ENCODE peak calls at places on chromosome 3, in seven cellular contexts. One of them, this sample, is unnamed.

GRCh38 chr3:66565301-66565700 is 64.5 kb upstream of the LRIG1 start:
- DNase-seq in heart left ventricle: no peak
- DNase-seq in upper lobe of left lung: no peak
- DNase-seq in esophagus squamous epithelium: no peak
- DNase-seq in endothelial cell of umbilical vein: no peak
- DNase-seq in sigmoid colon: no peak
- DNase-seq in breast epithelium: no peak
- DNase-seq in this sample: no peak

GRCh38 chr3:139541156-139541897 is 1.8 kb upstream of the RBP1 start:
- DNase-seq in breast epithelium: no peak
- DNase-seq in sigmoid colon: no peak
- DNase-seq in endothelial cell of umbilical vein: no peak
- DNase-seq in upper lobe of left lung: no peak
- DNase-seq in heart left ventricle: no peak
- DNase-seq in esophagus squamous epithelium: no peak
- DNase-seq in this sample: no peak

GRCh38 chr3:193452338-193452737 is 73.8 kb upstream of the ATP13A5 start:
- DNase-seq in endothelial cell of umbilical vein: peak; percentile 4
- DNase-seq in breast epithelium: no peak
- DNase-seq in heart left ventricle: no peak
- DNase-seq in sigmoid colon: no peak
- DNase-seq in upper lobe of left lung: no peak
- DNase-seq in esophagus squamous epithelium: no peak
- DNase-seq in this sample: no peak

GRCh38 chr3:13332740-13333139 is 87.4 kb downstream of the NUP210 start:
- DNase-seq in heart left ventricle: no peak
- DNase-seq in breast epithelium: no peak
- DNase-seq in esophagus squamous epithelium: no peak
- DNase-seq in endothelial cell of umbilical vein: no peak
- DNase-seq in sigmoid colon: no peak
- DNase-seq in upper lobe of left lung: no peak
- DNase-seq in this sample: no peak

GRCh38 chr3:162525052-162525451 is 1028.4 kb downstream of the OTOL1 start:
- DNase-seq in endothelial cell of umbilical vein: no peak
- DNase-seq in sigmoid colon: peak; percentile 67
- DNase-seq in breast epithelium: no peak
- DNase-seq in esophagus squamous epithelium: no peak
- DNase-seq in heart left ventricle: no peak
- DNase-seq in upper lobe of left lung: no peak
- DNase-seq in this sample: no peak

GRCh38 chr3:132288357-132288756 is 28.9 kb upstream of the ACP3 start:
- DNase-seq in endothelial cell of umbilical vein: no peak
- DNase-seq in heart left ventricle: no peak
- DNase-seq in breast epithelium: no peak
- DNase-seq in upper lobe of left lung: no peak
- DNase-seq in esophagus squamous epithelium: no peak
- DNase-seq in sigmoid colon: no peak
- DNase-seq in this sample: no peak

GRCh38 chr3:130850044-130850797 is 43.7 kb upstream of the ATP2C1 start:
- DNase-seq in breast epithelium: no peak
- DNase-seq in esophagus squamous epithelium: no peak
- DNase-seq in upper lobe of left lung: no peak
- DNase-seq in heart left ventricle: peak; percentile 35
- DNase-seq in endothelial cell of umbilical vein: no peak
- DNase-seq in sigmoid colon: no peak
- DNase-seq in this sample: no peak

GRCh38 chr3:177811111-177811510 is 613.8 kb upstream of the TBL1XR1 start:
- DNase-seq in heart left ventricle: no peak
- DNase-seq in breast epithelium: no peak
- DNase-seq in esophagus squamous epithelium: no peak
- DNase-seq in endothelial cell of umbilical vein: no peak
- DNase-seq in sigmoid colon: no peak
- DNase-seq in upper lobe of left lung: no peak
- DNase-seq in this sample: no peak

GRCh38 chr3:100737334-100737733 is 28.0 kb downstream of the TFG start:
- DNase-seq in esophagus squamous epithelium: no peak
- DNase-seq in upper lobe of left lung: no peak
- DNase-seq in sigmoid colon: no peak
- DNase-seq in breast epithelium: no peak
- DNase-seq in heart left ventricle: no peak
- DNase-seq in endothelial cell of umbilical vein: peak; percentile 48
- DNase-seq in this sample: no peak

GRCh38 chr3:140736863-140737460 is 59.1 kb downstream of the TRIM42 start:
- DNase-seq in sigmoid colon: no peak
- DNase-seq in breast epithelium: no peak
- DNase-seq in upper lobe of left lung: no peak
- DNase-seq in esophagus squamous epithelium: no peak
- DNase-seq in heart left ventricle: peak; percentile 25
- DNase-seq in endothelial cell of umbilical vein: peak; percentile 34
- DNase-seq in this sample: no peak

GRCh38 chr3:4732974-4733373 is 239.8 kb downstream of the ITPR1 start:
- DNase-seq in upper lobe of left lung: no peak
- DNase-seq in sigmoid colon: no peak
- DNase-seq in esophagus squamous epithelium: no peak
- DNase-seq in breast epithelium: peak; percentile 13
- DNase-seq in heart left ventricle: no peak
- DNase-seq in endothelial cell of umbilical vein: no peak
- DNase-seq in this sample: no peak

GRCh38 chr3:4738737-4739274 is 240.4 kb upstream of the BHLHE40 start:
- DNase-seq in sigmoid colon: no peak
- DNase-seq in esophagus squamous epithelium: no peak
- DNase-seq in heart left ventricle: no peak
- DNase-seq in breast epithelium: no peak
- DNase-seq in endothelial cell of umbilical vein: no peak
- DNase-seq in upper lobe of left lung: peak; percentile 39
- DNase-seq in this sample: no peak

GRCh38 chr3:4734454-4734853 is 241.3 kb downstream of the ITPR1 start:
- DNase-seq in esophagus squamous epithelium: no peak
- DNase-seq in sigmoid colon: no peak
- DNase-seq in breast epithelium: no peak
- DNase-seq in endothelial cell of umbilical vein: no peak
- DNase-seq in heart left ventricle: no peak
- DNase-seq in upper lobe of left lung: no peak
- DNase-seq in this sample: no peak

GRCh38 chr3:4736284-4736861 is 242.9 kb upstream of the BHLHE40 start:
- DNase-seq in heart left ventricle: peak; percentile 60
- DNase-seq in esophagus squamous epithelium: no peak
- DNase-seq in upper lobe of left lung: peak; percentile 42
- DNase-seq in breast epithelium: peak; percentile 94
- DNase-seq in sigmoid colon: no peak
- DNase-seq in endothelial cell of umbilical vein: peak; percentile 79
- DNase-seq in this sample: no peak

DNA sequence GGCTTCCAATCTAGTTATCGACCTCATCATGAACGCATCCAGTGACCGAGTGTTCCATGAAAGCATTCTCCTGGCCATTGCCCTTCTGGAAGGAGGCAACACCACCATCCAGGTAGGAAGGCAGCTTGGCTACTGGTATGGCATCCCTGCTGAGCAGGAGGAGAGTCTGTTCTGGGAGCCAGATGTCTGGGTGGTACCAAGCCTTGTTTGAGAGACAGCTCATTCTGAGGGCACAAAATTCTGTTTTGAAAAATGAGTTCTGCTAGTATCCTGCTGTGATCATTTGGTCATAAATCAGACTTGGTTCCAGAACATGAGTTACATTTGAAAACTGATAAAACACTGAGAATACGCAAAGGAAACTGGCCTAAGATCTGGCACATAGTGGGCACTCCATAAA is 242.1 kb downstream of the ITPR1 start:
- DNase-seq in esophagus squamous epithelium: no peak
- DNase-seq in endothelial cell of umbilical vein: no peak
- DNase-seq in breast epithelium: no peak
- DNase-seq in heart left ventricle: no peak
- DNase-seq in sigmoid colon: no peak
- DNase-seq in upper lobe of left lung: no peak
- DNase-seq in this sample: no peak
- H3K27ac ChIP-seq in esophagus squamous epithelium: peak overlapping the region; percentile 96
- H3K27ac ChIP-seq in endothelial cell of umbilical vein: no peak overlapping the region
- H3K27ac ChIP-seq in breast epithelium: peak overlapping the region; percentile 15
- H3K27ac ChIP-seq in heart left ventricle: no peak overlapping the region
- H3K27ac ChIP-seq in sigmoid colon: no peak overlapping the region
- H3K27ac ChIP-seq in upper lobe of left lung: no peak overlapping the region
- H3K27ac ChIP-seq in this sample: no peak overlapping the region

GRCh38 chr3:153142961-153143360 is 19.1 kb upstream of the RAP2B start:
- DNase-seq in breast epithelium: no peak
- DNase-seq in endothelial cell of umbilical vein: no peak
- DNase-seq in sigmoid colon: no peak
- DNase-seq in heart left ventricle: no peak
- DNase-seq in upper lobe of left lung: no peak
- DNase-seq in esophagus squamous epithelium: no peak
- DNase-seq in this sample: no peak

GRCh38 chr3:153151037-153151436 is 11.0 kb upstream of the RAP2B start:
- DNase-seq in esophagus squamous epithelium: no peak
- DNase-seq in sigmoid colon: no peak
- DNase-seq in upper lobe of left lung: no peak
- DNase-seq in breast epithelium: no peak
- DNase-seq in endothelial cell of umbilical vein: no peak
- DNase-seq in heart left ventricle: no peak
- DNase-seq in this sample: no peak

GRCh38 chr3:153145454-153145853 is 16.6 kb upstream of the RAP2B start:
- DNase-seq in breast epithelium: no peak
- DNase-seq in heart left ventricle: no peak
- DNase-seq in endothelial cell of umbilical vein: no peak
- DNase-seq in sigmoid colon: no peak
- DNase-seq in upper lobe of left lung: no peak
- DNase-seq in esophagus squamous epithelium: no peak
- DNase-seq in this sample: no peak

GRCh38 chr3:153144779-153145178 is 17.2 kb upstream of the RAP2B start:
- DNase-seq in heart left ventricle: no peak
- DNase-seq in upper lobe of left lung: no peak
- DNase-seq in endothelial cell of umbilical vein: peak; percentile 64
- DNase-seq in esophagus squamous epithelium: no peak
- DNase-seq in breast epithelium: no peak
- DNase-seq in sigmoid colon: no peak
- DNase-seq in this sample: no peak

DNA sequence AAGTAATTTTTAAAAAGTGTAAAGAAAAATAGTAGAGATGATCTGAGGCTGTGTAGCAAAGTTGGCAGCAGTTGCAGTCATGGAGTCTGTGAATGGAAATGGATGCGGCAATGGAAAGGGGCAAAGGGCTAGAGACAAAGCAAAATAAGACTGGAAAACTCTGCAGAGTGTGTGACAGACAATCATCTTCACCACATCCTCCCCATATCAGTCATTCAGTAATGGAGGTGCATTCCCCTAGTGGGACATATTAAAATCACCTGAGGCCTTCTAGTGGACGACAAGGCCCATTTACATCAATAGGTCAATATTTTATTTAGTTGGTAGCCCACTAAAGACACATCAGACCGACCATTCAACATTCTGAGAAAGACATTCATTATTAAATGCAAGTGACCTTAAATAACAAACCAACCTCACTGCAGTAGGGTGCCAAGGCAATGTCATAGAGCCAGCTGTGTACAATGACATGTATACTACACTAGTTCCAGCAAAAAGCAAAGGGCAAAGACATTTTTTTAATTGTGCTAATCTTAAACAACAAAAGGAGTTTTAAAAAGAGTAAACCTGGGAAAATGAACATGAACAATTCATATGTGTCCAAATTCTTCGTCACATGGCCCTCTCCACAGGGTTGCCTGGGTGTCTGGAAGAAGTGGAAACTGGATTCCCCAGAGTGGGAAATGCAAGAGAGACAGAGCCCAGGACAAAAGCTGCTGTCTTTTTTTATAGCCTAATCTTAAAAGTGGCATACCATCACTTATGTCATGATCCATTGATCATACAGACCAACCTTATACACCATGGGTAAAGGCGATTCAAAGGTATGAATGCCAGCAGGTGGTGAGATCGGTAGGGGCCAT is 15.6 kb upstream of the RAP2B start:
- DNase-seq in endothelial cell of umbilical vein: no peak
- DNase-seq in upper lobe of left lung: no peak
- DNase-seq in esophagus squamous epithelium: no peak
- DNase-seq in heart left ventricle: no peak
- DNase-seq in breast epithelium: no peak
- DNase-seq in sigmoid colon: no peak
- DNase-seq in this sample: no peak
- TF ChIP-seq POLR2A in endothelial cell of umbilical vein: no peak
- TF ChIP-seq POLR2A in upper lobe of left lung: no peak
- TF ChIP-seq POLR2A in esophagus squamous epithelium: no peak
- TF ChIP-seq POLR2A in heart left ventricle: no peak
- TF ChIP-seq POLR2A in breast epithelium: no peak
- TF ChIP-seq POLR2A in sigmoid colon: no peak
- TF ChIP-seq POLR2A in this sample: no peak

DNA sequence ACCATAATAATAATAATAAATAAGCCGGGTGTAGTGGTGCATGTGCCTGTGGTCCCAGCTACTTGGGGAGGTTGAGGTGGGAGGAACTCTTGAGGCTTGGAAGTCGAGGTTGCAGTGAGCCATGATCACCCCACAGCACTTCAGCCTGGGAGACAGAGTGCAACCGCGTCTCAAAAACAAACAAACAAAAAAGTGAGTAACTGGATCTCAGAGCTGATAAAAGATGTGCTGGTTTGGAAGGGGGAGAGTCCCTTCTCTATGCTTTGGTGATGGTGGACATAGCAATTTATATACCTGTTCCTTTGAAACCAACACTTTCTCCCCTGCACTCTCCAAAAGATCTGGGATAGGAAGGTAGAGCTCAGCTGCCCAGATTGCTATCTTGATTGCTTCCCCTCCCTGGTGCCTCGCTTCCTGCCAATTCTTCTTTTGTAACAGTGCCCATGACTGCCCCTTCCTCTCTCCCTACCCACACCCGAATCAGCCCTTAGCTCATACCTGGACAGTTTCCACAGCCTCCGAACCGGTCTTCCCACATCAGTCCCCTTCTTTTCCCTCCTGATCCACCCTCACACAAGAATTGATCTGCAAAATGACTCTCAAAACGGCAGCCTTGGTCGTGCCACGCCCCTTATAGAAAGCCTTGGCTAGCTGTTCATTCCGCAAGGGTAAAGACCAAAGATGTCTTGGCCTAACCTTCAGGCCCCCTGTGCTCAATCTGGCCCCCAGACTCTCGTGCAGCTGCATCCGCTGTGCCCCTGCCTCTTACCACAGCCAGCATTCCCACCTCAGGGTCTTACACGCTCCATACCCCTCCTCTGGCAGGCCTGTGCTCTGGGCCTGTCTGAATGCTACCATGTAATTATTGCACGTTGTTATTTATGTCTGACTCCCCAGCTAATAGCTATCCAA is 54.9 kb upstream of the UBE2E1 start:
- DNase-seq in breast epithelium: no peak
- DNase-seq in endothelial cell of umbilical vein: no peak
- DNase-seq in esophagus squamous epithelium: no peak
- DNase-seq in upper lobe of left lung: no peak
- DNase-seq in sigmoid colon: no peak
- DNase-seq in heart left ventricle: no peak
- DNase-seq in this sample: no peak
- TF ChIP-seq CTCF in breast epithelium: no peak
- TF ChIP-seq CTCF in endothelial cell of umbilical vein: no peak
- TF ChIP-seq CTCF in esophagus squamous epithelium: no peak
- TF ChIP-seq CTCF in upper lobe of left lung: no peak
- TF ChIP-seq CTCF in sigmoid colon: no peak
- TF ChIP-seq CTCF in heart left ventricle: no peak
- TF ChIP-seq CTCF in this sample: no peak

DNA sequence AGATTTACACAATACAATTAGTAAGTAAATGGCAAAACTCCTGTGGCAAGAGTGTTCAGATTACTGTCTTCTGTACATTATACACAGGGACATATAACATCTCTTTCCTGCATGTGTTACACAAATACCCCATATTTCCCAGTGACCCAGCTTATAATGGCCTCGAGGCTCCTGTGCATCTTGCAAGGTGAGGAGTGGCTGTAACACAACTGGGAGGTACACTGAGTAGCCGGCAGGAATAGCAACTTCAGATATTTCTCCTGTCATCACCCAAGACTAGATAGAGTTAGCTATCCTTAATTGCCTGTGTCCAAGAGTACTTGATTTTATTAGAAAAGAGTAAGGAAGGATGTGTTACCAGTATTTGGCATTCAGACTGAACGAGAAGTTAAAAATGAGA is 5.6 kb downstream of the GMPS start:
- DNase-seq in heart left ventricle: no peak
- DNase-seq in esophagus squamous epithelium: no peak
- DNase-seq in endothelial cell of umbilical vein: no peak
- DNase-seq in sigmoid colon: no peak
- DNase-seq in upper lobe of left lung: no peak
- DNase-seq in breast epithelium: no peak
- DNase-seq in this sample: no peak
- H3K27ac ChIP-seq in heart left ventricle: no peak overlapping the region
- H3K27ac ChIP-seq in esophagus squamous epithelium: no peak overlapping the region
- H3K27ac ChIP-seq in endothelial cell of umbilical vein: no peak overlapping the region
- H3K27ac ChIP-seq in sigmoid colon: no peak overlapping the region
- H3K27ac ChIP-seq in upper lobe of left lung: no peak overlapping the region
- H3K27ac ChIP-seq in breast epithelium: no peak overlapping the region
- H3K27ac ChIP-seq in this sample: no peak overlapping the region